ENCODE peak calls at places on chromosomes 12 and 14, in nine cellular contexts. M is GM04504, H is SW 1271, G is aorta, J is T-helper 2 cell, I is posterior cingulate gyrus, S is Calu3, Z is upper lobe of right lung, K is WERI-Rb-1. T is an unnamed sample.

GRCh38 chr14:98131406-98131805 is 1140.6 kb downstream of the BCL11B start:
- DNase-seq in M (no peak), H (no peak), G (no peak), J (no peak), I (no peak), S (no peak), Z (no peak), K (no peak), T (no peak)

GRCh38 chr12:121595520-121595919 is 14.7 kb upstream of the KDM2B start:
- DNase-seq in M (no peak), H (no peak), G (no peak), J (no peak), I (peak), S (no peak), Z (no peak), K (no peak), T (no peak)

GRCh38 chr12:60101715-60102114 is 505.9 kb downstream of the SLC16A7 start:
- DNase-seq in M (peak), H (no peak), G (no peak), J (no peak), I (no peak), S (no peak), Z (no peak), K (no peak), T (no peak)

GRCh38 chr14:95490727-95491451 is 25.6 kb downstream of the SYNE3 start:
- DNase-seq in M (no peak), H (no peak), G (no peak), J (no peak), I (no peak), S (no peak), Z (no peak), K (no peak), T (no peak)

GRCh38 chr12:84911331-84912190 is 1.0 kb downstream of the SLC6A15 start:
- DNase-seq in M (no peak), H (peak), G (peak), J (no peak), I (peak), S (peak), Z (peak), K (peak), T (peak)

GRCh38 chr12:127025545-127025944 is 1241.4 kb upstream of the TMEM132C start:
- DNase-seq in M (no peak), H (no peak), G (no peak), J (no peak), I (no peak), S (no peak), Z (no peak), K (no peak), T (no peak)

GRCh38 chr12:126337556-126337955 is 1272.3 kb downstream of the AACS start:
- DNase-seq in M (peak), H (no peak), G (no peak), J (no peak), I (no peak), S (no peak), Z (no peak), K (no peak), T (no peak)

GRCh38 chr12:131007031-131007793 is 53.5 kb downstream of the ADGRD1 start:
- DNase-seq in M (no peak), H (no peak), G (no peak), J (no peak), I (peak), S (no peak), Z (no peak), K (no peak), T (no peak)

GRCh38 chr12:38465020-38465419 is 148.4 kb downstream of the ALG10B start:
- DNase-seq in M (no peak), H (no peak), G (no peak), J (no peak), I (no peak), S (no peak), Z (no peak), K (no peak), T (no peak)

GRCh38 chr14:35986219-35986573 is 160.1 kb downstream of the BRMS1L start:
- DNase-seq in M (no peak), H (no peak), G (no peak), J (no peak), I (no peak), S (no peak), Z (no peak), K (no peak), T (no peak)

GRCh38 chr14:94180655-94181271 is 6.6 kb downstream of the PPP4R4 start:
- DNase-seq in M (peak), H (peak), G (no peak), J (no peak), I (no peak), S (no peak), Z (no peak), K (no peak), T (no peak)

GRCh38 chr12:23847857-23848256 is 101.6 kb downstream of the SOX5 start:
- DNase-seq in M (no peak), H (no peak), G (no peak), J (no peak), I (no peak), S (no peak), Z (no peak), K (no peak), T (no peak)

GRCh38 chr12:124107299-124107698 is 134.3 kb downstream of the ZNF664 start:
- DNase-seq in M (no peak), H (no peak), G (no peak), J (no peak), I (no peak), S (no peak), Z (no peak), K (no peak), T (no peak)

GRCh38 chr14:20873370-20874177 is 17.6 kb upstream of the RNASE3 start:
- DNase-seq in M (peak), H (no peak), G (peak), J (peak), I (peak), S (peak), Z (peak), K (peak), T (peak)

GRCh38 chr12:13887774-13888388 is 93.5 kb downstream of the GRIN2B start:
- DNase-seq in M (no peak), H (no peak), G (no peak), J (no peak), I (no peak), S (peak), Z (no peak), K (no peak), T (no peak)

GRCh38 chr14:72478397-72479025 is 415.4 kb downstream of the DPF3 start:
- DNase-seq in M (no peak), H (no peak), G (no peak), J (no peak), I (no peak), S (no peak), Z (no peak), K (no peak), T (no peak)

GRCh38 chr14:101194356-101195308 is 291.1 kb upstream of the RTL1 start:
- DNase-seq in M (no peak), H (no peak), G (no peak), J (no peak), I (no peak), S (no peak), Z (peak), K (no peak), T (no peak)

GRCh38 chr12:96886998-96887677 is 19.9 kb upstream of the NEDD1 start:
- DNase-seq in M (no peak), H (no peak), G (no peak), J (no peak), I (peak), S (no peak), Z (no peak), K (no peak), T (no peak)

T was measured in endothelial cell.